ENCODE peak calls at places on chromosomes 3 and 15, in seven cellular contexts. B, D, I, U, Q, A and V are unnamed samples.
A peak's percentile ranks its signal among the peaks of the same experiment; 100 is the strongest.

GRCh38 chr15:52295421-52295991 is at the start of gene MYO5C:
- DNase-seq in B (no peak), D (peak; percentile 41), I (peak; percentile 80), U (peak; percentile 97), Q (peak; percentile 70), A (peak; percentile 92), V (peak; percentile 10)

GRCh38 chr3:65960087-65960486 is 78.6 kb downstream of the MAGI1 start:
- DNase-seq in B (no peak), D (peak; percentile 52), I (no peak), U (no peak), Q (no peak), A (no peak), V (peak; percentile 87)

GRCh38 chr3:56890448-56891083 is 88.8 kb upstream of the ARHGEF3 start:
- DNase-seq in B (no peak), D (peak; percentile 48), I (no peak), U (no peak), Q (no peak), A (no peak), V (no peak)

GRCh38 chr3:149529099-149529498 is 54.6 kb downstream of the TM4SF4 start:
- DNase-seq in B (no peak), D (no peak), I (no peak), U (no peak), Q (no peak), A (no peak), V (no peak)

GRCh38 chr15:58593870-58594269 is 155.6 kb downstream of the ADAM10 start:
- DNase-seq in B (peak; percentile 50), D (no peak), I (no peak), U (no peak), Q (no peak), A (no peak), V (no peak)

GRCh38 chr3:64623125-64623524 is 64.7 kb downstream of the ADAMTS9 start:
- DNase-seq in B (no peak), D (no peak), I (no peak), U (no peak), Q (no peak), A (no peak), V (peak; percentile 6)

GRCh38 chr15:94105760-94106159 is 125.6 kb upstream of the MCTP2 start:
- DNase-seq in B (no peak), D (no peak), I (no peak), U (no peak), Q (no peak), A (peak; percentile 33), V (no peak)

GRCh38 chr15:51947124-51947523 is 24.5 kb downstream of the LEO1 start:
- DNase-seq in B (no peak), D (no peak), I (no peak), U (no peak), Q (no peak), A (no peak), V (no peak)

GRCh38 chr3:43255675-43256074 is 30.7 kb upstream of the SNRK start:
- DNase-seq in B (no peak), D (no peak), I (no peak), U (no peak), Q (no peak), A (no peak), V (no peak)

GRCh38 chr3:54427951-54428871 is 305.9 kb downstream of the CACNA2D3 start:
- DNase-seq in B (peak; percentile 77), D (peak; percentile 90), I (peak; percentile 22), U (no peak), Q (peak; percentile 15), A (peak; percentile 39), V (peak; percentile 82)

GRCh38 chr3:48338635-48339034 is 5.2 kb upstream of the SPINK8 start:
- DNase-seq in B (peak; percentile 2), D (no peak), I (no peak), U (no peak), Q (no peak), A (no peak), V (no peak)

GRCh38 chr15:40964634-40965033 is 11.4 kb downstream of the CHAC1 start:
- DNase-seq in B (no peak), D (no peak), I (no peak), U (peak; percentile 82), Q (no peak), A (no peak), V (no peak)

GRCh38 chr3:119418091-119418512 is 45.3 kb downstream of the TMEM39A start:
- DNase-seq in B (no peak), D (no peak), I (no peak), U (no peak), Q (no peak), A (no peak), V (peak; percentile 70)

GRCh38 chr3:60363817-60364216 is 887.4 kb downstream of the FHIT start:
- DNase-seq in B (peak; percentile 1), D (no peak), I (no peak), U (no peak), Q (no peak), A (no peak), V (peak; percentile 3)

GRCh38 chr3:132784502-132785025 is 62.4 kb upstream of the NPHP3 start:
- DNase-seq in B (no peak), D (peak; percentile 19), I (no peak), U (no peak), Q (no peak), A (no peak), V (no peak)

GRCh38 chr15:70147778-70148177 is 50.1 kb upstream of the TLE3 start:
- DNase-seq in B (peak; percentile 34), D (no peak), I (no peak), U (no peak), Q (no peak), A (no peak), V (no peak)

GRCh38 chr15:70150405-70150747 is 52.7 kb upstream of the TLE3 start:
- DNase-seq in B (no peak), D (no peak), I (no peak), U (no peak), Q (no peak), A (no peak), V (no peak)

GRCh38 chr15:70151441-70151840 is 53.7 kb upstream of the TLE3 start:
- DNase-seq in B (no peak), D (no peak), I (no peak), U (no peak), Q (no peak), A (no peak), V (no peak)

GRCh38 chr15:70151008-70151407 is 53.3 kb upstream of the TLE3 start:
- DNase-seq in B (no peak), D (no peak), I (no peak), U (no peak), Q (no peak), A (no peak), V (no peak)

DNA sequence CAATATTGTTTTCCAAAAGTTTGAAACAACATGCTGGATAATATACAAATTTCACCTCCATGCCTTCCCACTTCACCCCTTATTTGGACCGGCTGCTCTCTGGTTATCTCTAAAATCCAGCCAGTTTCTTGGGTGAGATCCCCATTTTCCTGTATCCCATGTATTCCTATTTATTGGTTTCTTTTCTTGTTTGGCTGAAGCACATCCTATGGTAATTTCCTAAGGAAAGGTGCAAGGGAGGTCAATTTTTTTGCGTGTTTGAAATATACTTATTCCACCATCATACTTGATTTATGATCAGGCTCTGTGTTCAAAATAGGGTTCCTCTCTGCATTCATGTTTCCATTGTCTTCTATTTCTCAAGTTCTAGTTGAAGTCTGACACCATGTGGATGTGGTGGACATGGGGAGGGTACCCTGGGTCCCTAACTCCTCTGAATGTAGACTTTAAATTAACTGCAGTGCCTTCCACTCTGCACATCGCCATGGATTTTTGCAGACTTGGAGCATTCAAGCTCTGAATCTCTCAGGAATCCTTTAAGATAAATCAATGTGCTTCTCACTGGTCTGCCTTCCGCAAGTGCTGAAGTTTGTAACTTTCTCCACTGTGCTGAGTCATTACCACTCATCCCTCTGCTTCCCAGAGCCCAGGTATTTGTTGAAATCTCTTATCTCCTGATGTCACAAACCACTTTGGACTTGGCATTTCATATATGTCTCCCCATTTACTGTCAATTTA is 52.1 kb upstream of the TLE3 start:
- DNase-seq in B (no peak), D (no peak), I (no peak), U (no peak), Q (no peak), A (no peak), V (peak; percentile 66)
- TF ChIP-seq CTCF in B (no peak), D (no peak), I (no peak), U (no peak), Q (no peak), A (no peak), V (no peak)

DNA sequence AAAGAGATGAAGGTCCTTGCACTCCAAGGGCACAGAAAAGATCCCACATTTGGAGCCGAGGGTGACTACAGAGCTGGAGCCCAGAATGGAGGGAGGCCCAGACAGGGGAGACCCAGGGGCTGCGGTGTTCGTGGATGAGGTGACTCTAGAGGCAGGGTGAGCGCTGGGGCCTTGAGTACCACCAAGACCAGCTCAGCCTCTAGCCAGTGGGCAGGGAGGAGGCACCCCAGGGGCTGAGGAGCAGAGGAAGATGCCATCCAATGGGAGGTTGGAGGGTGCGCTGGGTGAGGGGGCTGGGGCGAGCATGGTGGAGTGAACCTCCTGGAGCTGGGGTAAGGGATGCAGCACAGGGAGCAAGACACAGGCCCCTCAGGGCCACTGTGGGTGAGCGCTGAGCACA is 13.3 kb downstream of the RRP9 start:
- DNase-seq in B (no peak), D (no peak), I (no peak), U (no peak), Q (no peak), A (no peak), V (no peak)
- H3K4me3 ChIP-seq in B (no peak overlapping the region), D (no peak overlapping the region), I (no peak overlapping the region), U (no peak overlapping the region), Q (no peak overlapping the region), A (no peak overlapping the region), V (no peak overlapping the region)

GRCh38 chr3:24087469-24087868 is 142.4 kb downstream of the NR1D2 start:
- DNase-seq in B (no peak), D (no peak), I (no peak), U (no peak), Q (no peak), A (no peak), V (no peak)

GRCh38 chr3:24086597-24087369 is 141.7 kb downstream of the NR1D2 start:
- DNase-seq in B (no peak), D (peak; percentile 76), I (no peak), U (no peak), Q (no peak), A (no peak), V (peak; percentile 59)

DNA sequence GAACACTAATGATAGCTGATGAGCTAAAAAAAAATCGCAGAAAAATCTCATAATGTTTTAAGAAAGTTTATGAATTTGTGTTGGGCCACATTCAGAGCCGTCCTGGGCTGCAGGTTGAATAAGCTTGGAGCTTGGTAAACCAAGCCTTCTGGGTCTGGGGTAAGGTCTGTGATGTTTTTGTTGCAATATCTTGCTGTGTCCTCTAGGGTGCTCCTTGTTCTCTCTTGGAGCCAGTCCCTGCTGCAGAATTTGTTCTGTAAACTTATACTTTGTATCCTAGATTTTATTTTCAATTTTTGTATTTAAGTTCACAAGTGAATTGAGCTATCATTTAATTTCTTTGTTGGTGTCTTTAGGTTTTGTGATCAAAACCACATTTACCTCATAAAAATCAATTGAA is 143.7 kb downstream of the NR1D2 start:
- DNase-seq in B (peak; percentile 10), D (peak; percentile 48), I (no peak), U (no peak), Q (no peak), A (no peak), V (peak; percentile 49)
- TF ChIP-seq CTCF in B (peak; percentile 34), D (peak; percentile 58), I (peak; percentile 32), U (peak; percentile 55), Q (no peak), A (no peak), V (peak; percentile 61)

DNA sequence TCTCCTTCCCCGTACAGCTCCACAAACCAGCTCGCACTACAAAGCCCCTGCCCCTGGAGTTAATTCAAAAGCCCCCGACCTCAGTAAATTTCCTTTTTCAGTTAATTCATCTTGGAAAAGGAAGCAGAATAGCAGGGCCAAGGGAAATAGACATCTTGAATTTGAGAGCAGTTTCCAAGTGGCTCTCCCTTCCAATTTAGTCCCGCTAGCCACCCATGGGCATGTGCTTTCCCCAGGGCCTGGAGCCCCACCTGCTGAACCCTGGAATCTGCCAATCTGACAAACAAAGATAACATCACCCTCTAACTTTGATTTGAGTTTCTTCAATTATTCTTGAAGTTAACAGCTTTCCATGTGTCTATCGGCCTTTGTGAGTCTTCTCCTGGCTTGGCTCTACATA is 31.7 kb downstream of the PRR20G start:
- DNase-seq in B (no peak), D (no peak), I (no peak), U (no peak), Q (no peak), A (no peak), V (no peak)
- H3K4me3 ChIP-seq in B (no peak overlapping the region), D (no peak overlapping the region), I (no peak overlapping the region), U (no peak overlapping the region), Q (no peak overlapping the region), A (no peak overlapping the region), V (no peak overlapping the region)